ENCODE peak calls at places on chromosomes 13 and 19, in four cellular contexts. One of them, this sample, is unnamed.

GRCh38 chr19:34345934-34346333 is 19.1 kb upstream of the GPI start:
- DNase-seq in neural progenitor cell: peak
- DNase-seq in effector memory CD4-positive, alpha-beta T cell: peak
- DNase-seq in pancreas: peak
- DNase-seq in this sample: peak

GRCh38 chr19:49327878-49328544 is 3.0 kb upstream of the SLC6A16 start:
- DNase-seq in neural progenitor cell: peak
- DNase-seq in effector memory CD4-positive, alpha-beta T cell: no peak
- DNase-seq in pancreas: no peak
- DNase-seq in this sample: peak

GRCh38 chr13:52652980-52653303 is 306 bp downstream of the SUGT1 start:
- DNase-seq in neural progenitor cell: no peak
- DNase-seq in effector memory CD4-positive, alpha-beta T cell: no peak
- DNase-seq in pancreas: no peak
- DNase-seq in this sample: no peak

GRCh38 chr19:2391118-2391725 is 31.2 kb downstream of the TMPRSS9 start:
- DNase-seq in neural progenitor cell: peak
- DNase-seq in effector memory CD4-positive, alpha-beta T cell: peak
- DNase-seq in pancreas: no peak
- DNase-seq in this sample: peak

GRCh38 chr13:68944272-68944671 is 1163.4 kb upstream of the ATXN8OS start:
- DNase-seq in neural progenitor cell: no peak
- DNase-seq in effector memory CD4-positive, alpha-beta T cell: no peak
- DNase-seq in pancreas: no peak
- DNase-seq in this sample: no peak

GRCh38 chr13:113448885-113449692 is 4.2 kb downstream of the ADPRHL1 start:
- DNase-seq in neural progenitor cell: no peak
- DNase-seq in effector memory CD4-positive, alpha-beta T cell: peak
- DNase-seq in pancreas: peak
- DNase-seq in this sample: peak

GRCh38 chr13:27355894-27356293 is 68.5 kb upstream of the GTF3A start:
- DNase-seq in neural progenitor cell: peak
- DNase-seq in effector memory CD4-positive, alpha-beta T cell: no peak
- DNase-seq in pancreas: no peak
- DNase-seq in this sample: no peak

GRCh38 chr19:42606660-42607351 is 12.1 kb upstream of the CEACAM8 start:
- DNase-seq in neural progenitor cell: peak
- DNase-seq in effector memory CD4-positive, alpha-beta T cell: no peak
- DNase-seq in pancreas: peak
- DNase-seq in this sample: peak

GRCh38 chr19:14517446-14517839 is 754 bp downstream of the DNAJB1 start:
- DNase-seq in neural progenitor cell: no peak
- DNase-seq in effector memory CD4-positive, alpha-beta T cell: no peak
- DNase-seq in pancreas: no peak
- DNase-seq in this sample: no peak

GRCh38 chr13:26518433-26519084 is 38.9 kb upstream of the WASF3 start:
- DNase-seq in neural progenitor cell: peak
- DNase-seq in effector memory CD4-positive, alpha-beta T cell: no peak
- DNase-seq in pancreas: no peak
- DNase-seq in this sample: no peak

GRCh38 chr13:50422181-50423148 is 407.2 kb downstream of the KCNRG start:
- DNase-seq in neural progenitor cell: no peak
- DNase-seq in effector memory CD4-positive, alpha-beta T cell: no peak
- DNase-seq in pancreas: no peak
- DNase-seq in this sample: no peak

GRCh38 chr19:41906271-41906670 is 22.0 kb downstream of the ERFL start:
- DNase-seq in neural progenitor cell: no peak
- DNase-seq in effector memory CD4-positive, alpha-beta T cell: no peak
- DNase-seq in pancreas: no peak
- DNase-seq in this sample: no peak

GRCh38 chr13:40269086-40269485 is 397.4 kb downstream of the FOXO1 start:
- DNase-seq in neural progenitor cell: no peak
- DNase-seq in effector memory CD4-positive, alpha-beta T cell: no peak
- DNase-seq in pancreas: no peak
- DNase-seq in this sample: no peak

GRCh38 chr19:3857449-3858003 is 11.3 kb downstream of the ZFR2 start:
- DNase-seq in neural progenitor cell: no peak
- DNase-seq in effector memory CD4-positive, alpha-beta T cell: no peak
- DNase-seq in pancreas: no peak
- DNase-seq in this sample: peak

GRCh38 chr13:59542303-59542702 is 621.4 kb downstream of the DIAPH3 start:
- DNase-seq in neural progenitor cell: peak
- DNase-seq in effector memory CD4-positive, alpha-beta T cell: no peak
- DNase-seq in pancreas: no peak
- DNase-seq in this sample: no peak

GRCh38 chr19:798415-799075 is 1.3 kb downstream of the PTBP1 start:
- DNase-seq in neural progenitor cell: peak
- DNase-seq in effector memory CD4-positive, alpha-beta T cell: no peak
- DNase-seq in pancreas: peak
- DNase-seq in this sample: no peak

GRCh38 chr19:28242317-28242927 is 970.5 kb downstream of the UQCRFS1 start:
- DNase-seq in neural progenitor cell: peak
- DNase-seq in effector memory CD4-positive, alpha-beta T cell: no peak
- DNase-seq in pancreas: no peak
- DNase-seq in this sample: peak

GRCh38 chr13:22880756-22881701 is 299.8 kb upstream of the SGCG start:
- DNase-seq in neural progenitor cell: no peak
- DNase-seq in effector memory CD4-positive, alpha-beta T cell: no peak
- DNase-seq in pancreas: no peak
- DNase-seq in this sample: no peak

GRCh38 chr19:6769006-6769637 is 1.9 kb upstream of the SH2D3A start:
- DNase-seq in neural progenitor cell: peak
- DNase-seq in effector memory CD4-positive, alpha-beta T cell: no peak
- DNase-seq in pancreas: no peak
- DNase-seq in this sample: no peak

GRCh38 chr19:6767357-6768235 is at the start of gene SH2D3A:
- DNase-seq in neural progenitor cell: peak
- DNase-seq in effector memory CD4-positive, alpha-beta T cell: peak
- DNase-seq in pancreas: peak
- DNase-seq in this sample: peak

GRCh38 chr19:6767081-6767356 is 216 bp downstream of the SH2D3A start:
- DNase-seq in neural progenitor cell: peak
- DNase-seq in effector memory CD4-positive, alpha-beta T cell: no peak
- DNase-seq in pancreas: no peak
- DNase-seq in this sample: no peak

GRCh38 chr19:6766357-6767080 is 716 bp downstream of the SH2D3A start:
- DNase-seq in neural progenitor cell: no peak
- DNase-seq in effector memory CD4-positive, alpha-beta T cell: no peak
- DNase-seq in pancreas: no peak
- DNase-seq in this sample: no peak

DNA sequence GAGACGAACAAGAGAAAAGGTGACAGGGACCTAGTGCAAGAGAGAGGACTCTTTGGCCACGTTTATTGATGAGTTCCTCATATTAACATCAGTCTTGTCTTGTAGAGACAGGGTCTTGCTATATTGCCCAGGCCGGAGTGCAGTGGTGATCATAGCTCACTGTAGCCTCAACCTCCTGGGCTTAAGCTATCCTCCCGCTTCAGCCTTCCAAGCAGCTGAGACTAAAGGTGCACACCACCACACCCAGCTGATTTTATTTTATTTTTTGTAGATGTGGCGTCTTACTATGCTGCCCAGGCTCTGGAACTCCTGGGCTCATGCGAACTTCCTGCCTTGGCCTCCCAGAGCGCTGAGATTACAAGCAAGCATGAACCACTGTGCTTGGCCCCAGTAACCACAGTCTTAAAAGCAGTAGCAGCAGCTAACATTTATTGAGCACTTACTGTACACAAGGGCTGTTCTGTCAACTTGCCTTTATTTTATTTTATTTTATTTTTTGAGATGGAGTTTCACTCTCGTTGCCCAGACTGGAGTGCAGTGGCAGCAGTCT is 1.1 kb upstream of the SH2D3A start:
- DNase-seq in neural progenitor cell: no peak
- DNase-seq in effector memory CD4-positive, alpha-beta T cell: peak
- DNase-seq in pancreas: no peak
- DNase-seq in this sample: no peak
- H3K4me3 ChIP-seq in neural progenitor cell: no peak
- H3K4me3 ChIP-seq in effector memory CD4-positive, alpha-beta T cell: no peak
- H3K4me3 ChIP-seq in pancreas: no peak
- H3K4me3 ChIP-seq in this sample: peak

GRCh38 chr13:78121001-78121400 is 202.4 kb upstream of the EDNRB start:
- DNase-seq in neural progenitor cell: no peak
- DNase-seq in effector memory CD4-positive, alpha-beta T cell: no peak
- DNase-seq in pancreas: no peak
- DNase-seq in this sample: no peak

DNA sequence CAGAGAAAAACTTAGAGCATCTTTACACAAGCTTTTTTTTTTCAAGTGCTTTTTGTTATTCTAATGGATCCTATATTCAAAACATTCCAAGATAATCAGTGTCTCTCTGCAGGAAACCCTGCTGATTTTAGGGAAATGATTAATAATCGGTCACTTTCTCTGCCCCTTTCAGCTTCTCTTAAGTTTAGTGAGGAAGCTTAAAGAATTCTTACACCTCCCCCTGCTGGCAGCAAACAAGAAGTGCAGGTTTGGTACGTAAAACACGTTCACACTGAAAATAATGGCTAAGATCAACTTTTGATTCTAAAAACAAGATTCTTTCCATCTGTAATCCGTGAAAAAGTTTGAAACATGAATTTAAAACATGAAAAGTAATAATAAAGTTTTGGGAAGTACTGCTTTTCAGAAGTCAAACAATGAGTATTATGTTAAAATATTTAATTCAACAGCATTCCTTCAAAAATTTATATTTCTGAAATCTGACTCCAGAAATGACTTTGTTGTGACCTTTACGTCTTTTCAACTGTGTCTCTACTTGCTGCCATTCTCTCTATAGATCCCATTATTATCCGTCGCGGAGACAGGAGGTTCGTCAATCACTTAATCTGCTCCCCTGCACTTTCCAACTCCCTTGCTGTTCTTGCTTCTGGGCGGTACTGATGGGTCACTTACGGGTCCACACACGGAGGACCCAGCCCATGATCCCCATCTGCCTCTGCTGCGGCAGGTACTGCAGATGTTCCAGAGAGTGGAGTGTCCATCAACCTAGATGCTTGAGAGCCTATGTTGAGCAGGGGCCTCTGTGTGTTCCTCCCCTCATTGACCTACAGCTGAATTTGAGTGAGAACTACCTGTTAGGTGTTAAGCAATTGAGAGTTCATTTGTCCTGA is 203.1 kb upstream of the EDNRB start:
- DNase-seq in neural progenitor cell: peak
- DNase-seq in effector memory CD4-positive, alpha-beta T cell: no peak
- DNase-seq in pancreas: no peak
- DNase-seq in this sample: peak
- H3K4me3 ChIP-seq in neural progenitor cell: no peak
- H3K4me3 ChIP-seq in effector memory CD4-positive, alpha-beta T cell: no peak
- H3K4me3 ChIP-seq in pancreas: no peak
- H3K4me3 ChIP-seq in this sample: no peak

GRCh38 chr19:39411832-39412099 is 703 bp upstream of the PLEKHG2 start:
- DNase-seq in neural progenitor cell: peak
- DNase-seq in effector memory CD4-positive, alpha-beta T cell: peak
- DNase-seq in pancreas: peak
- DNase-seq in this sample: peak

GRCh38 chr19:39409207-39409885 is 2.7 kb downstream of the ZFP36 start:
- DNase-seq in neural progenitor cell: no peak
- DNase-seq in effector memory CD4-positive, alpha-beta T cell: peak
- DNase-seq in pancreas: peak
- DNase-seq in this sample: peak

GRCh38 chr19:39409886-39410619 is 2.4 kb upstream of the PLEKHG2 start:
- DNase-seq in neural progenitor cell: peak
- DNase-seq in effector memory CD4-positive, alpha-beta T cell: peak
- DNase-seq in pancreas: peak
- DNase-seq in this sample: no peak

GRCh38 chr19:39411006-39411831 is 1.2 kb upstream of the PLEKHG2 start:
- DNase-seq in neural progenitor cell: no peak
- DNase-seq in effector memory CD4-positive, alpha-beta T cell: no peak
- DNase-seq in pancreas: peak
- DNase-seq in this sample: no peak

GRCh38 chr19:39410620-39411005 is 1.9 kb upstream of the PLEKHG2 start:
- DNase-seq in neural progenitor cell: peak
- DNase-seq in effector memory CD4-positive, alpha-beta T cell: no peak
- DNase-seq in pancreas: no peak
- DNase-seq in this sample: no peak
- H3K4me3 ChIP-seq in neural progenitor cell: peak
- H3K4me3 ChIP-seq in effector memory CD4-positive, alpha-beta T cell: peak
- H3K4me3 ChIP-seq in pancreas: peak
- H3K4me3 ChIP-seq in this sample: peak

DNA sequence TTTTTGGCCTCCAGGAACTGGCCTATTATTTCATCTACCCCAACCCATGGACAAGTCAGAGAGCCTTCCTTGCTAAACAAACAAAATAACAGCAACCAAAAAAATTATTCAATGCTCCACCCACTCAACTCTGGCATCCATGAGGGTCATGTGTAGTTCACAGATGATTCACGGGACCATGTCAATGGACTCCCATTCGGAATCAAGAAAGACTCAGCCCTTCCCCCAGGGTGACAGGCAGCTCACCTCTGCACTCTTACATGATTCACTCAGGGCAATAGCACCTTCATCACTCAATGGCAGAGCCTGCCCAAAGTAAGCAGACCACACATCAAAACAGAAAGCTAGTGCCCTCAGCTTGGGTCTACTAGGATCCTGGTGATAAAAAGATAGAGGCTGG is 14.3 kb upstream of the SCEL start:
- DNase-seq in neural progenitor cell: no peak
- DNase-seq in effector memory CD4-positive, alpha-beta T cell: no peak
- DNase-seq in pancreas: no peak
- DNase-seq in this sample: no peak
- H3K4me3 ChIP-seq in neural progenitor cell: no peak
- H3K4me3 ChIP-seq in effector memory CD4-positive, alpha-beta T cell: no peak
- H3K4me3 ChIP-seq in pancreas: no peak
- H3K4me3 ChIP-seq in this sample: no peak

DNA sequence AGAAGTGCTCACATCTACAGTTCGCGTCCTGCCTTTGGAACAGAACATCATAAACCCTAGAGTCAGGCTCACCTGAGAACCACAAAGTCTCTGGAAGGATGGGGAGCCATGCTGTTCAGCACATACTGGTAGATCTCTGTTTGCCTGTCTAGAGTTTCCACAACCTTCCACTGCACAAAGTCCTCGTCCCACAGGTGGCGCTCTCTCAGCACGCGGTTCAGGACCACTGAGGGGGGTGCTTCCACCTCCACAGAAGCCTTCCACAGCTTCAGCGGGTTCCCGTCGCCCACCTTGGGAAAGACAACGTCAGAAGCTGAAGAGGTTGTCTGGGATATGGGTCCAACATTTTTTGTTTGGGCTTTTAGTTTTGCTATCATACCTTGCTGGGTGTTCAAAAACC is 93.6 kb downstream of the KL start:
- DNase-seq in neural progenitor cell: peak
- DNase-seq in effector memory CD4-positive, alpha-beta T cell: no peak
- DNase-seq in pancreas: no peak
- DNase-seq in this sample: no peak
- H3K4me3 ChIP-seq in neural progenitor cell: no peak
- H3K4me3 ChIP-seq in effector memory CD4-positive, alpha-beta T cell: no peak
- H3K4me3 ChIP-seq in pancreas: no peak
- H3K4me3 ChIP-seq in this sample: no peak

This sample was measured in Jurkat, Clone E6-1.